ENCODE peak calls at places on chromosome 6, in seven cellular contexts. Z is neural progenitor cell, G is mammary epithelial cell, D is IMR-90, A is K562, H is fibroblast of lung, I is H1. X is an unnamed sample.
A peak's percentile ranks its signal among the peaks of the same experiment; 100 is the strongest.

GRCh38 chr6:111782887-111783286 is 90.4 kb downstream of the FYN start:
- DNase-seq in Z (no peak), G (no peak), D (no peak), A (no peak), H (no peak), I (no peak), X (no peak)

GRCh38 chr6:125871365-125871764 is 80.6 kb downstream of the NCOA7 start:
- DNase-seq in Z (no peak), G (peak; percentile 50), D (peak; percentile 21), A (no peak), H (no peak), I (no peak), X (no peak)

GRCh38 chr6:30311101-30311500 is 15.6 kb upstream of the TRIM39 start:
- DNase-seq in Z (peak; percentile 32), G (no peak), D (no peak), A (peak; percentile 20), H (peak; percentile 2), I (no peak), X (no peak)

GRCh38 chr6:122426597-122426996 is 27.1 kb downstream of the HSF2 start:
- DNase-seq in Z (no peak), G (peak; percentile 7), D (peak; percentile 8), A (no peak), H (no peak), I (no peak), X (no peak)

GRCh38 chr6:16154904-16155303 is 26.0 kb downstream of the MYLIP start:
- DNase-seq in Z (no peak), G (peak; percentile 63), D (peak; percentile 73), A (no peak), H (peak; percentile 89), I (no peak), X (peak; percentile 86)

GRCh38 chr6:108113557-108114519 is 39.3 kb upstream of the OSTM1 start:
- DNase-seq in Z (peak; percentile 76), G (peak; percentile 45), D (peak; percentile 48), A (peak; percentile 65), H (peak; percentile 35), I (no peak), X (peak; percentile 23)

GRCh38 chr6:13495818-13496217 is 8.4 kb upstream of the GFOD1 start:
- DNase-seq in Z (no peak), G (no peak), D (no peak), A (no peak), H (no peak), I (no peak), X (no peak)

GRCh38 chr6:131721161-131721560 is 10.3 kb upstream of the CTAGE9 start:
- DNase-seq in Z (no peak), G (no peak), D (no peak), A (no peak), H (no peak), I (no peak), X (no peak)

GRCh38 chr6:3157151-3157933 is at the start of gene TUBB2A:
- DNase-seq in Z (peak; percentile 91), G (peak; percentile 80), D (peak; percentile 78), A (peak; percentile 93), H (peak; percentile 78), I (no peak), X (peak; percentile 64)

GRCh38 chr6:127177030-127177928 is 58.8 kb downstream of the RSPO3 start:
- DNase-seq in Z (no peak), G (no peak), D (peak; percentile 63), A (no peak), H (peak; percentile 79), I (no peak), X (peak; percentile 75)

GRCh38 chr6:165659945-165660862 is 2.8 kb downstream of the PDE10A start:
- DNase-seq in Z (peak; percentile 71), G (no peak), D (peak; percentile 32), A (no peak), H (no peak), I (no peak), X (no peak)
- H2AFZ ChIP-seq in Z (peak overlapping the region; percentile 94), G (no peak overlapping the region), D (peak overlapping the region; percentile 89), A (no peak overlapping the region), H (no peak overlapping the region), I (peak overlapping the region; percentile 47), X (peak overlapping the region; percentile 73)

GRCh38 chr6:44131880-44132279 is 4.5 kb downstream of the TMEM63B start:
- DNase-seq in Z (no peak), G (no peak), D (no peak), A (no peak), H (no peak), I (no peak), X (no peak)

GRCh38 chr6:44135173-44135748 is 7.9 kb downstream of the TMEM63B start:
- DNase-seq in Z (peak; percentile 23), G (no peak), D (no peak), A (no peak), H (no peak), I (no peak), X (no peak)

GRCh38 chr6:44133981-44134711 is 6.8 kb downstream of the TMEM63B start:
- DNase-seq in Z (peak; percentile 22), G (no peak), D (no peak), A (peak; percentile 94), H (no peak), I (no peak), X (no peak)

GRCh38 chr6:44132476-44132875 is 5.1 kb downstream of the TMEM63B start:
- DNase-seq in Z (no peak), G (no peak), D (no peak), A (peak; percentile 40), H (no peak), I (no peak), X (no peak)

GRCh38 chr6:44133003-44133931 is 5.9 kb downstream of the TMEM63B start:
- DNase-seq in Z (peak; percentile 71), G (peak; percentile 25), D (peak; percentile 39), A (peak; percentile 63), H (peak; percentile 13), I (no peak), X (no peak)
- TF ChIP-seq CTCF in Z (peak; percentile 14), G (no peak), D (peak; percentile 20), A (no peak), H (peak; percentile 8), I (no peak), X (no peak)

GRCh38 chr6:95120984-95121383 is 456.4 kb upstream of the MANEA start:
- DNase-seq in Z (no peak), G (no peak), D (no peak), A (no peak), H (no peak), I (no peak), X (no peak)

GRCh38 chr6:95117236-95117635 is 460.1 kb upstream of the MANEA start:
- DNase-seq in Z (no peak), G (peak; percentile 16), D (no peak), A (no peak), H (no peak), I (no peak), X (no peak)

DNA sequence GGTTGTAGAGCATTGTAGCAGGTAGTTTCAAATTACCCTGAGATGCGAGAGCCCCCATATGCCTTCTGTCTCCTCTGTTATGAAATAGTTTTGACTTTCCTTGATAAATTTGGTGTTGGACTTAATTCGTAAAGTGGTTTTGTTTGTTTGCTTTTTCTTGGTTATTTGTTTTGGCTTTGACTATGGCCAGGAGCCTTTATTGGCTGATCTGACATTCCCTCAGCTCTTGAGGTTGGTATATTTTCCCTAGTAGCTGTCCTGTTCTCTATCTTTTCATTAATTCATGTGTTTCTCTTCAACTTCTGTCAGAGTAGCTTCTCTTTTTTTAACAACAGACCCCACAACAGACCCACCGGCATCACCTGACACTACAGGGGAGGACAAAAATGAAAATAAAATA is 457.4 kb upstream of the MANEA start:
- DNase-seq in Z (no peak), G (no peak), D (no peak), A (no peak), H (no peak), I (no peak), X (no peak)
- H3K9ac ChIP-seq in Z (no peak overlapping the region), G (no peak overlapping the region), D (no peak overlapping the region), A (no peak overlapping the region), H (no peak overlapping the region), I (no peak overlapping the region), X (no peak overlapping the region)

DNA sequence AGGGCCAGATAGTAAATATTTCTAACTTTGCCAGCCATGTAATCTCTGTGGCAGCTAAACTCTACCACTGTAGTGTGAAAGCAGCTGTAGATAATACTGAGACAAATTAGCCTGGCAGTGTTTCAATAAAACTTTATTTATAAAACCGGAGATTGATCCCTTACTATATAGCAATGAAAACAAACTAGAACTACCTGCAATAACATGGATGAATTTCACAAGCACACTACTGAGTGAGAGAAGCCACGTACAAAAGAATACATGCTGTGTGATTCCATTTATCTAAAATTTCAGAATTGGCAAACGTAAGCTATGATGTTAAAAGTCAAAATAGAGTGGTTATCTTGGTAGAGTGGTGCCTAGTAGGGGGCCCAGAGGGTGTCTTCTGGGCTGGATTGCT is 198.7 kb upstream of the SGK1 start:
- DNase-seq in Z (no peak), G (no peak), D (no peak), A (no peak), H (no peak), I (no peak), X (no peak)
- H2AFZ ChIP-seq in Z (no peak overlapping the region), G (no peak overlapping the region), D (no peak overlapping the region), A (peak overlapping the region; percentile 70), H (no peak overlapping the region), I (no peak overlapping the region), X (no peak overlapping the region)

DNA sequence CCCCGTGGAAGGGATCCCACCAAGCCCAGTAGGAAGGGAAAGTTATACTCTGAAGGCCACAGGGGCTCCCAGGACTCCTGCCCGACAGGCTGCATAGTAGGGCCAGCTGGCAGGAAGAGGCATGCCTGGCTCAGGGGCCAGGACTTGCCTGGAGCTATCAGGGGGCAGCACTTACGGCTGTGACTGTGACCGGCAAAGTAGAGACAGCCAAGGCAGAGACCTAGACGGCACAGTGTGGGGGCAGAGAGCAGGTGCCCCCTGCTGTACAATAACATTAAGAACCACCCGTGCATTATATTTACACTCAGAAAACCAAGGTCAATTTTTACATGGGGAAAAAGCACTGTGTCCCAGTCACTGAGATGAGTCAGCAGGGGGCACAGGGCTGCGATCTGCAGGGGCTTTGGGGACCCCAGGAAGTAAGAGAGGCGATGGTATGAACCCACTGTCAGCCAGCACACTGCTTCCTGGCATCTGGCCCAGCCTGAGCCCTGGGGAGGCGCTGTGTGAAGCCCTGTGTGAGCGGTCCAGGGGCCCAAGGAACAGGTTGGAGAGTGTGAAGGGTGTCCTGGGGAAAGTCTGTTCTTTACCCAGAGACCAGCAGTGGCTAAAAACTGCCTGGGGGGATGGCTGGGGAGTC is 9.9 kb downstream of the CCDC167 start:
- DNase-seq in Z (no peak), G (no peak), D (no peak), A (no peak), H (no peak), I (no peak), X (no peak)
- TF ChIP-seq CTCF in Z (no peak), G (no peak), D (peak; percentile 21), A (peak; percentile 48), H (no peak), I (no peak), X (peak; percentile 20)

DNA sequence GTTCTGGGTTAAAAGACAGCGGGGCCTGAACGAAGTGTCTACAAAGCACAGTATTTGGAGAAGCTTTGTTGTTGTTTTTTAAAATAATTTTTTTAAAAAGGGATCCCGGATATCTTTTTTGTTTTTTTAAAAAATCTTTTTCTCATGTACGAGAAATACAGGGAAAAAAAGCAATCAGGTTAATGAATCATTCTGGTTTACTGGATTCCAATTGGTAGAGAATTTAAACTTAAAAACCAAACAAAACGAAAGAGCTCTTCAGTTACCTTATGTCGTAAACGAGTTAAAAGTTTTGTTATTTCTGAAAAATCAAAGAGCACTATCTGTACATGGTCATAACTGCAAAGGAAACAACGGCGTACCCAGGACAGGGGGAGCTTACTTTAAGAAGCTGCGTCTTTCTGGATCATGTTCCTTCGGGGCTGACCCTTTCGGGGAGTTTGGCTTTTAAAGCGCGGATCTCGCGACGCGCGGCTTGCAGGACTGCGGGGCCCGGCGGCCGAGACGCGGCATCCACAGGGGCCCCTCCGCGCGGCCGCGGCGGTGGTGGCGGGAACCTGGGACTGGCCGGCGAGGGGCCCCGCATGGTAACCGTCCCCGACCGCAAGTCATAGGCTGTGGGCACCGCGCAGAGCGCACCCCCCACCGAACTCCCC is 927 bp downstream of the IL20RA start:
- DNase-seq in Z (peak; percentile 62), G (peak; percentile 28), D (peak; percentile 28), A (no peak), H (peak; percentile 48), I (no peak), X (peak; percentile 37)
- H3K9ac ChIP-seq in Z (no peak overlapping the region), G (no peak overlapping the region), D (peak overlapping the region; percentile 69), A (no peak overlapping the region), H (peak overlapping the region; percentile 55), I (no peak overlapping the region), X (peak overlapping the region; percentile 65)

X was measured in astrocyte.